ENCODE peak calls at places on chromosomes 13 and 19, in four cellular contexts. One of them, this sample, is unnamed.
A peak's percentile ranks its signal among the peaks of the same experiment; 100 is the strongest.

GRCh38 chr13:110372676-110373075 is 65.6 kb downstream of the COL4A2 start:
- DNase-seq in colonic mucosa: no peak
- DNase-seq in Panc1: no peak
- DNase-seq in fibroblast of lung: no peak
- DNase-seq in this sample: no peak

GRCh38 chr13:39253774-39254173 is 215.5 kb downstream of the NHLRC3 start:
- DNase-seq in Panc1: no peak
- DNase-seq in colonic mucosa: no peak
- DNase-seq in fibroblast of lung: peak; percentile 65
- DNase-seq in this sample: no peak

GRCh38 chr13:113670541-113670940 is 3.5 kb downstream of the GRK1 start:
- DNase-seq in fibroblast of lung: no peak
- DNase-seq in colonic mucosa: no peak
- DNase-seq in Panc1: no peak
- DNase-seq in this sample: no peak

GRCh38 chr13:76848596-76848995 is 37.6 kb downstream of the KCTD12 start:
- DNase-seq in colonic mucosa: no peak
- DNase-seq in fibroblast of lung: peak; percentile 84
- DNase-seq in Panc1: no peak
- DNase-seq in this sample: no peak

GRCh38 chr19:2087621-2088100 is 8.5 kb downstream of the MOB3A start:
- DNase-seq in colonic mucosa: no peak
- DNase-seq in fibroblast of lung: no peak
- DNase-seq in Panc1: no peak
- DNase-seq in this sample: peak; percentile 58

GRCh38 chr19:36115453-36116343 is at the start of gene TBCB:
- DNase-seq in Panc1: peak; percentile 65
- DNase-seq in colonic mucosa: peak; percentile 93
- DNase-seq in fibroblast of lung: peak; percentile 27
- DNase-seq in this sample: peak; percentile 91

GRCh38 chr13:60335531-60335930 is 61.5 kb upstream of the TDRD3 start:
- DNase-seq in fibroblast of lung: peak; percentile 34
- DNase-seq in Panc1: no peak
- DNase-seq in colonic mucosa: no peak
- DNase-seq in this sample: no peak

GRCh38 chr19:47272448-47273312 is 2.0 kb upstream of the INAFM1 start:
- DNase-seq in fibroblast of lung: peak; percentile 32
- DNase-seq in Panc1: no peak
- DNase-seq in colonic mucosa: peak; percentile 58
- DNase-seq in this sample: no peak

GRCh38 chr13:50345804-50346203 is 330.6 kb downstream of the KCNRG start:
- DNase-seq in Panc1: no peak
- DNase-seq in fibroblast of lung: no peak
- DNase-seq in colonic mucosa: no peak
- DNase-seq in this sample: no peak

GRCh38 chr19:2250765-2251576 is 1.8 kb downstream of the AMH start:
- DNase-seq in colonic mucosa: no peak
- DNase-seq in fibroblast of lung: no peak
- DNase-seq in Panc1: no peak
- DNase-seq in this sample: no peak

GRCh38 chr19:42335971-42336370 is 10.5 kb downstream of the MEGF8 start:
- DNase-seq in Panc1: no peak
- DNase-seq in colonic mucosa: no peak
- DNase-seq in fibroblast of lung: no peak
- DNase-seq in this sample: no peak

GRCh38 chr13:113117956-113118327 is 4.7 kb upstream of the F10 start:
- DNase-seq in fibroblast of lung: no peak
- DNase-seq in Panc1: no peak
- DNase-seq in colonic mucosa: no peak
- DNase-seq in this sample: no peak

GRCh38 chr19:1018393-1018792 is 2.5 kb downstream of the TMEM259 start:
- DNase-seq in fibroblast of lung: no peak
- DNase-seq in colonic mucosa: no peak
- DNase-seq in Panc1: no peak
- DNase-seq in this sample: no peak

GRCh38 chr13:51861728-51862300 is at the start of gene CCDC70:
- DNase-seq in Panc1: no peak
- DNase-seq in fibroblast of lung: peak; percentile 8
- DNase-seq in colonic mucosa: no peak
- DNase-seq in this sample: no peak

GRCh38 chr19:30428856-30429255 is 56.7 kb downstream of the ZNF536 start:
- DNase-seq in Panc1: no peak
- DNase-seq in fibroblast of lung: no peak
- DNase-seq in colonic mucosa: no peak
- DNase-seq in this sample: no peak

GRCh38 chr13:110560606-110561334 is 752 bp downstream of the RAB20 start:
- DNase-seq in Panc1: no peak
- DNase-seq in fibroblast of lung: peak; percentile 30
- DNase-seq in colonic mucosa: no peak
- DNase-seq in this sample: peak; percentile 64

GRCh38 chr13:102141625-102142472 is 260.0 kb downstream of the FGF14 start:
- DNase-seq in colonic mucosa: no peak
- DNase-seq in fibroblast of lung: peak; percentile 69
- DNase-seq in Panc1: no peak
- DNase-seq in this sample: peak; percentile 9

GRCh38 chr19:15292140-15292539 is 40.2 kb downstream of the BRD4 start:
- DNase-seq in Panc1: no peak
- DNase-seq in fibroblast of lung: no peak
- DNase-seq in colonic mucosa: no peak
- DNase-seq in this sample: no peak

GRCh38 chr19:57212109-57212508 is 18.7 kb upstream of the AURKC start:
- DNase-seq in Panc1: no peak
- DNase-seq in colonic mucosa: no peak
- DNase-seq in fibroblast of lung: no peak
- DNase-seq in this sample: no peak

GRCh38 chr13:35953537-35954206 is 177.5 kb downstream of the DCLK1 start:
- DNase-seq in fibroblast of lung: peak; percentile 96
- DNase-seq in colonic mucosa: peak; percentile 58
- DNase-seq in Panc1: no peak
- DNase-seq in this sample: no peak

GRCh38 chr19:18501832-18502231 is 20.0 kb downstream of the ELL start:
- DNase-seq in fibroblast of lung: no peak
- DNase-seq in colonic mucosa: no peak
- DNase-seq in Panc1: no peak
- DNase-seq in this sample: no peak

GRCh38 chr13:19181621-19182485 is at the start of gene TUBA3C:
- DNase-seq in fibroblast of lung: no peak
- DNase-seq in Panc1: no peak
- DNase-seq in colonic mucosa: peak; percentile 6
- DNase-seq in this sample: peak; percentile 5

GRCh38 chr13:84362777-84363176 is 480.5 kb upstream of the SLITRK1 start:
- DNase-seq in colonic mucosa: no peak
- DNase-seq in Panc1: no peak
- DNase-seq in fibroblast of lung: no peak
- DNase-seq in this sample: no peak

GRCh38 chr13:110644892-110645521 is 29.7 kb downstream of the NAXD start:
- DNase-seq in colonic mucosa: peak; percentile 41
- DNase-seq in Panc1: no peak
- DNase-seq in fibroblast of lung: peak; percentile 64
- DNase-seq in this sample: peak; percentile 65

GRCh38 chr19:44748426-44749254 is at the start of gene BCL3:
- DNase-seq in fibroblast of lung: peak; percentile 71
- DNase-seq in Panc1: no peak
- DNase-seq in colonic mucosa: peak; percentile 83
- DNase-seq in this sample: peak; percentile 83

GRCh38 chr13:34748078-34748477 is 194.0 kb upstream of the NBEA start:
- DNase-seq in colonic mucosa: peak; percentile 30
- DNase-seq in Panc1: no peak
- DNase-seq in fibroblast of lung: peak; percentile 79
- DNase-seq in this sample: no peak

GRCh38 chr19:27993619-27994018 is 1219.3 kb downstream of the UQCRFS1 start:
- DNase-seq in Panc1: no peak
- DNase-seq in fibroblast of lung: no peak
- DNase-seq in colonic mucosa: no peak
- DNase-seq in this sample: no peak

GRCh38 chr19:5953680-5954213 is 24.2 kb downstream of the RANBP3 start:
- DNase-seq in colonic mucosa: no peak
- DNase-seq in Panc1: no peak
- DNase-seq in fibroblast of lung: no peak
- DNase-seq in this sample: no peak

GRCh38 chr19:46728693-46729339 is 11.9 kb upstream of the PRKD2 start:
- DNase-seq in fibroblast of lung: peak; percentile 55
- DNase-seq in Panc1: no peak
- DNase-seq in colonic mucosa: peak; percentile 72
- DNase-seq in this sample: peak; percentile 91

GRCh38 chr19:6108721-6109633 is 1.3 kb downstream of the RFX2 start:
- DNase-seq in fibroblast of lung: peak; percentile 69
- DNase-seq in colonic mucosa: peak; percentile 64
- DNase-seq in Panc1: no peak
- DNase-seq in this sample: no peak

DNA sequence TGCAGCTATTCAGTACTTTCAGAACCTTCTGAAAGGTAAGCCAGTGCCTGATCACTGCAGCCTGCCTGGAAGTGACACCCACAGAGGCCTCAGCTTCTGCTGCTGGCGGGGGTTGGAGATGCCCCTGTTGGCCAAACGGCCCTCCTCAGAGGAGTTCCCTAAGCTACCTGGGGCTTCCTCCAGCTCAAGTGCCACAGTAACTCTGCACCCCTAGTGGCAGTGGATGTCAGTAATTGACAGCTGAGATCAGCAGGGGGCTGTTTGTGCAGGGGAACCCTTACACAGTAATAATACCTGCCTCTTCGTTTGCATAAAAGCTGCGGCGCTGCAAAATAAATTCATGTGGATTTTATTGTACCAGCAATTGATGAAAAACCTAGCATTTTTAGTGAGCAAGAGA is 28.9 kb downstream of the TDRD12 start:
- DNase-seq in Panc1: no peak
- DNase-seq in fibroblast of lung: no peak
- DNase-seq in colonic mucosa: no peak
- DNase-seq in this sample: peak; percentile 35
- TF ChIP-seq CTCF in Panc1: no peak
- TF ChIP-seq CTCF in fibroblast of lung: no peak
- TF ChIP-seq CTCF in colonic mucosa: no peak
- TF ChIP-seq CTCF in this sample: peak; percentile 64

GRCh38 chr13:81487151-81487550 is 1146.2 kb upstream of the SPRY2 start:
- DNase-seq in colonic mucosa: peak; percentile 22
- DNase-seq in fibroblast of lung: no peak
- DNase-seq in Panc1: no peak
- DNase-seq in this sample: no peak
- TF ChIP-seq CTCF in colonic mucosa: no peak
- TF ChIP-seq CTCF in fibroblast of lung: no peak
- TF ChIP-seq CTCF in Panc1: peak; percentile 36
- TF ChIP-seq CTCF in this sample: no peak

DNA sequence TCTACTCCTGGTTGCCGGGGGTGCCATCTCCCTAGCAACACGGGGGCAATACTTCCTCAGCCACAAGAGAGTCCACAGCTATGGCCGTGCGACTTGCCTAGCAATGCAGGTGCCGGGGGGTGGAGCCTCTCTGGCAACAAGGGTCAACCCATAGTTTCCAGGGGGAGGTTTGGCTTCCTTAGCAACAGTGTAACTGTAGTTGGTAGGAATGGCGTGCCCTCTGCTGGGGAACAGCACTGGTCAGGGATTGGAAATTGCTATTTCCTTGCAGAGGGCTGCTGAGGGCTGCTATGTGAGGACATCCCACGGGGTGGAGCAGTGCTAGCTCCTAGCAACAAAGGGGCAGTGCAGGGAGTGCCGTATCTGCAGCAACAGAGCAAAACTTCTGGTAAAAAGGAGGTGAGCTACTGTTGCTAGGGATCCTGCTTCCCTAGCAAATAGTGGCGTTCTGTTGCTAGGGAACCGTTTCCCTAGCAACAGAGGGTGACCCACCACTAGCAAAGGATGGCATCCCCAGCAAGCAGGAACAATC is 7.0 kb upstream of the TMC4 start:
- DNase-seq in fibroblast of lung: peak; percentile 71
- DNase-seq in Panc1: no peak
- DNase-seq in colonic mucosa: peak; percentile 75
- DNase-seq in this sample: no peak
- TF ChIP-seq CTCF in fibroblast of lung: peak; percentile 32
- TF ChIP-seq CTCF in Panc1: no peak
- TF ChIP-seq CTCF in colonic mucosa: peak; percentile 41
- TF ChIP-seq CTCF in this sample: no peak

DNA sequence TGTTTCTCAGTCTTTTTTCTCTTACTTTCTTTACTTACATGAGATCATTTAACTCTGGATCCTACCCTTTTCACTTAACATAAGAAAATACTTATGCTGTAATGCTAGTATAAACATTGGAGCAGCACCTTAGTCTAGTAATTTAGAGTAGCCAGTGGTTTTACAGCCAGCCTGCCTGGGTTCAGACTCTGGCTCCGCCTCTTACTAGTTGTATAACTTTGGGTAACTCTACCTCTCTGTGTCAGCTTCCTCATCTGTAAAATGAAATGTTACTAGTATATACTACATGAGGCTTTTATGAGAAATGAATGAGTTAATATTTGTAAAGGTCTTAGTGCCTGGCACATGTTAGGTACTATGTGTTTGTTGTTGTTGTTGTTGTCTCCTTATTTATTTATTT is 5.6 kb downstream of the CDADC1 start:
- DNase-seq in fibroblast of lung: no peak
- DNase-seq in colonic mucosa: no peak
- DNase-seq in Panc1: no peak
- DNase-seq in this sample: no peak
- TF ChIP-seq CTCF in fibroblast of lung: no peak
- TF ChIP-seq CTCF in colonic mucosa: no peak
- TF ChIP-seq CTCF in Panc1: no peak
- TF ChIP-seq CTCF in this sample: no peak

GRCh38 chr13:29254971-29255370 is 340.5 kb downstream of the SLC7A1 start:
- DNase-seq in fibroblast of lung: no peak
- DNase-seq in Panc1: no peak
- DNase-seq in colonic mucosa: no peak
- DNase-seq in this sample: no peak
- TF ChIP-seq CTCF in fibroblast of lung: no peak
- TF ChIP-seq CTCF in Panc1: no peak
- TF ChIP-seq CTCF in colonic mucosa: no peak
- TF ChIP-seq CTCF in this sample: no peak